ENCODE peak calls at places on chromosome 15, in eight cellular contexts. One of them, this sample, is unnamed.

GRCh38 chr15:85795669-85796305 is 1.1 kb upstream of the KLHL25 start:
- DNase-seq in amygdala: no peak
- DNase-seq in colonic mucosa: peak
- DNase-seq in mucosa of descending colon: peak
- DNase-seq in T47D: no peak
- DNase-seq in cardiac muscle cell: no peak
- DNase-seq in ELF-1: no peak
- DNase-seq in activated T-helper 1 cell treated with anti-CD3 and anti-CD28 coated beads, Interleukin-12 subunit alpha, Interleukin-12 subunit beta, Interleukin-2, Interleukin-4 antibody, amounts not matched to agents 30 ng/mL and 10 ng/mL and 1 ng/mL, durations not matched to agents 14 hours and 24 hours and 36 hours: no peak
- DNase-seq in this sample: no peak

GRCh38 chr15:63466378-63467192 is 37.8 kb upstream of the USP3 start:
- DNase-seq in amygdala: no peak
- DNase-seq in colonic mucosa: peak
- DNase-seq in mucosa of descending colon: peak
- DNase-seq in T47D: peak
- DNase-seq in cardiac muscle cell: peak
- DNase-seq in ELF-1: peak
- DNase-seq in activated T-helper 1 cell treated with anti-CD3 and anti-CD28 coated beads, Interleukin-12 subunit alpha, Interleukin-12 subunit beta, Interleukin-2, Interleukin-4 antibody, amounts not matched to agents 30 ng/mL and 10 ng/mL and 1 ng/mL, durations not matched to agents 14 hours and 24 hours and 36 hours: peak
- DNase-seq in this sample: peak

GRCh38 chr15:24823473-24823872 is 131.3 kb upstream of the SNRPN start:
- DNase-seq in amygdala: peak
- DNase-seq in colonic mucosa: no peak
- DNase-seq in mucosa of descending colon: no peak
- DNase-seq in T47D: peak
- DNase-seq in cardiac muscle cell: peak
- DNase-seq in ELF-1: peak
- DNase-seq in activated T-helper 1 cell treated with anti-CD3 and anti-CD28 coated beads, Interleukin-12 subunit alpha, Interleukin-12 subunit beta, Interleukin-2, Interleukin-4 antibody, amounts not matched to agents 30 ng/mL and 10 ng/mL and 1 ng/mL, durations not matched to agents 14 hours and 24 hours and 36 hours: no peak
- DNase-seq in this sample: no peak

GRCh38 chr15:40058476-40059140 is 19.6 kb upstream of the SRP14 start:
- DNase-seq in amygdala: no peak
- DNase-seq in colonic mucosa: no peak
- DNase-seq in mucosa of descending colon: no peak
- DNase-seq in T47D: no peak
- DNase-seq in cardiac muscle cell: no peak
- DNase-seq in ELF-1: no peak
- DNase-seq in activated T-helper 1 cell treated with anti-CD3 and anti-CD28 coated beads, Interleukin-12 subunit alpha, Interleukin-12 subunit beta, Interleukin-2, Interleukin-4 antibody, amounts not matched to agents 30 ng/mL and 10 ng/mL and 1 ng/mL, durations not matched to agents 14 hours and 24 hours and 36 hours: no peak
- DNase-seq in this sample: no peak

GRCh38 chr15:41510728-41511127 is 2.9 kb downstream of the LTK start:
- DNase-seq in amygdala: no peak
- DNase-seq in colonic mucosa: no peak
- DNase-seq in mucosa of descending colon: no peak
- DNase-seq in T47D: no peak
- DNase-seq in cardiac muscle cell: no peak
- DNase-seq in ELF-1: no peak
- DNase-seq in activated T-helper 1 cell treated with anti-CD3 and anti-CD28 coated beads, Interleukin-12 subunit alpha, Interleukin-12 subunit beta, Interleukin-2, Interleukin-4 antibody, amounts not matched to agents 30 ng/mL and 10 ng/mL and 1 ng/mL, durations not matched to agents 14 hours and 24 hours and 36 hours: no peak
- DNase-seq in this sample: no peak

GRCh38 chr15:70154440-70155347 is 57.0 kb upstream of the TLE3 start:
- DNase-seq in amygdala: no peak
- DNase-seq in colonic mucosa: no peak
- DNase-seq in mucosa of descending colon: no peak
- DNase-seq in T47D: no peak
- DNase-seq in cardiac muscle cell: peak
- DNase-seq in ELF-1: peak
- DNase-seq in activated T-helper 1 cell treated with anti-CD3 and anti-CD28 coated beads, Interleukin-12 subunit alpha, Interleukin-12 subunit beta, Interleukin-2, Interleukin-4 antibody, amounts not matched to agents 30 ng/mL and 10 ng/mL and 1 ng/mL, durations not matched to agents 14 hours and 24 hours and 36 hours: no peak
- DNase-seq in this sample: no peak

GRCh38 chr15:99180287-99180962 is 69.0 kb downstream of the TTC23 start:
- DNase-seq in amygdala: no peak
- DNase-seq in colonic mucosa: no peak
- DNase-seq in mucosa of descending colon: no peak
- DNase-seq in T47D: no peak
- DNase-seq in cardiac muscle cell: no peak
- DNase-seq in ELF-1: no peak
- DNase-seq in activated T-helper 1 cell treated with anti-CD3 and anti-CD28 coated beads, Interleukin-12 subunit alpha, Interleukin-12 subunit beta, Interleukin-2, Interleukin-4 antibody, amounts not matched to agents 30 ng/mL and 10 ng/mL and 1 ng/mL, durations not matched to agents 14 hours and 24 hours and 36 hours: no peak
- DNase-seq in this sample: no peak

GRCh38 chr15:37046876-37047614 is 53.3 kb downstream of the MEIS2 start:
- DNase-seq in amygdala: no peak
- DNase-seq in colonic mucosa: no peak
- DNase-seq in mucosa of descending colon: no peak
- DNase-seq in T47D: no peak
- DNase-seq in cardiac muscle cell: peak
- DNase-seq in ELF-1: peak
- DNase-seq in activated T-helper 1 cell treated with anti-CD3 and anti-CD28 coated beads, Interleukin-12 subunit alpha, Interleukin-12 subunit beta, Interleukin-2, Interleukin-4 antibody, amounts not matched to agents 30 ng/mL and 10 ng/mL and 1 ng/mL, durations not matched to agents 14 hours and 24 hours and 36 hours: no peak
- DNase-seq in this sample: no peak

GRCh38 chr15:63456253-63456652 is 48.1 kb upstream of the USP3 start:
- DNase-seq in amygdala: no peak
- DNase-seq in colonic mucosa: no peak
- DNase-seq in mucosa of descending colon: no peak
- DNase-seq in T47D: no peak
- DNase-seq in cardiac muscle cell: no peak
- DNase-seq in ELF-1: no peak
- DNase-seq in activated T-helper 1 cell treated with anti-CD3 and anti-CD28 coated beads, Interleukin-12 subunit alpha, Interleukin-12 subunit beta, Interleukin-2, Interleukin-4 antibody, amounts not matched to agents 30 ng/mL and 10 ng/mL and 1 ng/mL, durations not matched to agents 14 hours and 24 hours and 36 hours: no peak
- DNase-seq in this sample: no peak

GRCh38 chr15:71154607-71155200 is 39.4 kb downstream of the THSD4 start:
- DNase-seq in amygdala: no peak
- DNase-seq in colonic mucosa: no peak
- DNase-seq in mucosa of descending colon: no peak
- DNase-seq in T47D: no peak
- DNase-seq in cardiac muscle cell: no peak
- DNase-seq in ELF-1: no peak
- DNase-seq in activated T-helper 1 cell treated with anti-CD3 and anti-CD28 coated beads, Interleukin-12 subunit alpha, Interleukin-12 subunit beta, Interleukin-2, Interleukin-4 antibody, amounts not matched to agents 30 ng/mL and 10 ng/mL and 1 ng/mL, durations not matched to agents 14 hours and 24 hours and 36 hours: no peak
- DNase-seq in this sample: no peak

GRCh38 chr15:51861557-51862350 is 32.3 kb downstream of the TMOD3 start:
- DNase-seq in amygdala: no peak
- DNase-seq in colonic mucosa: no peak
- DNase-seq in mucosa of descending colon: peak
- DNase-seq in T47D: no peak
- DNase-seq in cardiac muscle cell: no peak
- DNase-seq in ELF-1: no peak
- DNase-seq in activated T-helper 1 cell treated with anti-CD3 and anti-CD28 coated beads, Interleukin-12 subunit alpha, Interleukin-12 subunit beta, Interleukin-2, Interleukin-4 antibody, amounts not matched to agents 30 ng/mL and 10 ng/mL and 1 ng/mL, durations not matched to agents 14 hours and 24 hours and 36 hours: peak
- DNase-seq in this sample: no peak

GRCh38 chr15:64891546-64891945 is 20.2 kb upstream of the ANKDD1A start:
- DNase-seq in amygdala: no peak
- DNase-seq in colonic mucosa: no peak
- DNase-seq in mucosa of descending colon: no peak
- DNase-seq in T47D: no peak
- DNase-seq in cardiac muscle cell: no peak
- DNase-seq in ELF-1: no peak
- DNase-seq in activated T-helper 1 cell treated with anti-CD3 and anti-CD28 coated beads, Interleukin-12 subunit alpha, Interleukin-12 subunit beta, Interleukin-2, Interleukin-4 antibody, amounts not matched to agents 30 ng/mL and 10 ng/mL and 1 ng/mL, durations not matched to agents 14 hours and 24 hours and 36 hours: no peak
- DNase-seq in this sample: no peak

GRCh38 chr15:69225355-69226027 is 65.1 kb downstream of the GLCE start:
- DNase-seq in amygdala: no peak
- DNase-seq in colonic mucosa: no peak
- DNase-seq in mucosa of descending colon: no peak
- DNase-seq in T47D: peak
- DNase-seq in cardiac muscle cell: peak
- DNase-seq in ELF-1: no peak
- DNase-seq in activated T-helper 1 cell treated with anti-CD3 and anti-CD28 coated beads, Interleukin-12 subunit alpha, Interleukin-12 subunit beta, Interleukin-2, Interleukin-4 antibody, amounts not matched to agents 30 ng/mL and 10 ng/mL and 1 ng/mL, durations not matched to agents 14 hours and 24 hours and 36 hours: no peak
- DNase-seq in this sample: no peak

GRCh38 chr15:88431441-88431840 is 35.7 kb downstream of the MRPL46 start:
- DNase-seq in amygdala: no peak
- DNase-seq in colonic mucosa: no peak
- DNase-seq in mucosa of descending colon: no peak
- DNase-seq in T47D: no peak
- DNase-seq in cardiac muscle cell: no peak
- DNase-seq in ELF-1: peak
- DNase-seq in activated T-helper 1 cell treated with anti-CD3 and anti-CD28 coated beads, Interleukin-12 subunit alpha, Interleukin-12 subunit beta, Interleukin-2, Interleukin-4 antibody, amounts not matched to agents 30 ng/mL and 10 ng/mL and 1 ng/mL, durations not matched to agents 14 hours and 24 hours and 36 hours: no peak
- DNase-seq in this sample: no peak

GRCh38 chr15:40103864-40104271 is 4.8 kb downstream of the BMF start:
- DNase-seq in amygdala: no peak
- DNase-seq in colonic mucosa: no peak
- DNase-seq in mucosa of descending colon: no peak
- DNase-seq in T47D: no peak
- DNase-seq in cardiac muscle cell: no peak
- DNase-seq in ELF-1: no peak
- DNase-seq in activated T-helper 1 cell treated with anti-CD3 and anti-CD28 coated beads, Interleukin-12 subunit alpha, Interleukin-12 subunit beta, Interleukin-2, Interleukin-4 antibody, amounts not matched to agents 30 ng/mL and 10 ng/mL and 1 ng/mL, durations not matched to agents 14 hours and 24 hours and 36 hours: no peak
- DNase-seq in this sample: no peak

GRCh38 chr15:96349034-96349932 is 18.8 kb downstream of the NR2F2 start:
- DNase-seq in amygdala: no peak
- DNase-seq in colonic mucosa: no peak
- DNase-seq in mucosa of descending colon: no peak
- DNase-seq in T47D: no peak
- DNase-seq in cardiac muscle cell: no peak
- DNase-seq in ELF-1: peak
- DNase-seq in activated T-helper 1 cell treated with anti-CD3 and anti-CD28 coated beads, Interleukin-12 subunit alpha, Interleukin-12 subunit beta, Interleukin-2, Interleukin-4 antibody, amounts not matched to agents 30 ng/mL and 10 ng/mL and 1 ng/mL, durations not matched to agents 14 hours and 24 hours and 36 hours: no peak
- DNase-seq in this sample: no peak

GRCh38 chr15:94230886-94231727 is at the start of gene MCTP2:
- DNase-seq in amygdala: no peak
- DNase-seq in colonic mucosa: peak
- DNase-seq in mucosa of descending colon: peak
- DNase-seq in T47D: no peak
- DNase-seq in cardiac muscle cell: peak
- DNase-seq in ELF-1: peak
- DNase-seq in activated T-helper 1 cell treated with anti-CD3 and anti-CD28 coated beads, Interleukin-12 subunit alpha, Interleukin-12 subunit beta, Interleukin-2, Interleukin-4 antibody, amounts not matched to agents 30 ng/mL and 10 ng/mL and 1 ng/mL, durations not matched to agents 14 hours and 24 hours and 36 hours: peak
- DNase-seq in this sample: peak

GRCh38 chr15:65936317-65936716 is 67.0 kb downstream of the RAB11A start:
- DNase-seq in amygdala: no peak
- DNase-seq in colonic mucosa: no peak
- DNase-seq in mucosa of descending colon: no peak
- DNase-seq in T47D: no peak
- DNase-seq in cardiac muscle cell: no peak
- DNase-seq in ELF-1: no peak
- DNase-seq in activated T-helper 1 cell treated with anti-CD3 and anti-CD28 coated beads, Interleukin-12 subunit alpha, Interleukin-12 subunit beta, Interleukin-2, Interleukin-4 antibody, amounts not matched to agents 30 ng/mL and 10 ng/mL and 1 ng/mL, durations not matched to agents 14 hours and 24 hours and 36 hours: no peak
- DNase-seq in this sample: no peak

GRCh38 chr15:66805207-66805975 is 103.4 kb downstream of the SMAD6 start:
- DNase-seq in amygdala: no peak
- DNase-seq in colonic mucosa: no peak
- DNase-seq in mucosa of descending colon: no peak
- DNase-seq in T47D: no peak
- DNase-seq in cardiac muscle cell: no peak
- DNase-seq in ELF-1: no peak
- DNase-seq in activated T-helper 1 cell treated with anti-CD3 and anti-CD28 coated beads, Interleukin-12 subunit alpha, Interleukin-12 subunit beta, Interleukin-2, Interleukin-4 antibody, amounts not matched to agents 30 ng/mL and 10 ng/mL and 1 ng/mL, durations not matched to agents 14 hours and 24 hours and 36 hours: no peak
- DNase-seq in this sample: no peak

GRCh38 chr15:61831505-61831921 is 228.7 kb downstream of the VPS13C start:
- DNase-seq in amygdala: no peak
- DNase-seq in colonic mucosa: no peak
- DNase-seq in mucosa of descending colon: no peak
- DNase-seq in T47D: no peak
- DNase-seq in cardiac muscle cell: no peak
- DNase-seq in ELF-1: peak
- DNase-seq in activated T-helper 1 cell treated with anti-CD3 and anti-CD28 coated beads, Interleukin-12 subunit alpha, Interleukin-12 subunit beta, Interleukin-2, Interleukin-4 antibody, amounts not matched to agents 30 ng/mL and 10 ng/mL and 1 ng/mL, durations not matched to agents 14 hours and 24 hours and 36 hours: no peak
- DNase-seq in this sample: no peak

GRCh38 chr15:65055201-65055870 is 10.1 kb downstream of the SLC51B start:
- DNase-seq in amygdala: no peak
- DNase-seq in colonic mucosa: peak
- DNase-seq in mucosa of descending colon: peak
- DNase-seq in T47D: peak
- DNase-seq in cardiac muscle cell: no peak
- DNase-seq in ELF-1: no peak
- DNase-seq in activated T-helper 1 cell treated with anti-CD3 and anti-CD28 coated beads, Interleukin-12 subunit alpha, Interleukin-12 subunit beta, Interleukin-2, Interleukin-4 antibody, amounts not matched to agents 30 ng/mL and 10 ng/mL and 1 ng/mL, durations not matched to agents 14 hours and 24 hours and 36 hours: no peak
- DNase-seq in this sample: no peak